ENCODE peak calls at places on chromosome X, in seven cellular contexts. E is tibial nerve, V is right atrium auricular region, J is GM23248, Y is colonic mucosa, R is HepG2, A is mesenchymal stem cell. D is an unnamed sample.

GRCh38 chrX:45750639-45751038 is 550.0 kb upstream of the DIPK2B start:
- DNase-seq in E (no peak), V (no peak), J (peak), Y (no peak), R (no peak), A (peak), D (peak)

GRCh38 chrX:125810856-125811255 is 355.2 kb downstream of the DCAF12L2 start:
- DNase-seq in E (no peak), V (no peak), J (no peak), Y (no peak), R (no peak), A (no peak), D (no peak)

GRCh38 chrX:10929747-10930146 is 181.4 kb upstream of the HCCS start:
- DNase-seq in E (no peak), V (no peak), J (no peak), Y (no peak), R (no peak), A (no peak), D (no peak)

GRCh38 chrX:108310511-108310910 is 127.7 kb downstream of the COL4A6 start:
- DNase-seq in E (no peak), V (no peak), J (no peak), Y (no peak), R (no peak), A (peak), D (no peak)

GRCh38 chrX:25206761-25207160 is 191.0 kb upstream of the ARX start:
- DNase-seq in E (no peak), V (no peak), J (peak), Y (no peak), R (no peak), A (no peak), D (no peak)

GRCh38 chrX:2490634-2491033 is 10.1 kb downstream of the DHRSX start:
- DNase-seq in E (no peak), V (no peak), J (no peak), Y (no peak), R (no peak), A (no peak), D (no peak)

GRCh38 chrX:113699939-113700338 is 859.3 kb upstream of the AMOT start:
- DNase-seq in E (no peak), V (no peak), J (no peak), Y (no peak), R (no peak), A (no peak), D (no peak)

GRCh38 chrX:57929373-57929772 is 19.1 kb upstream of the ZXDA start:
- DNase-seq in E (no peak), V (no peak), J (peak), Y (no peak), R (peak), A (peak), D (peak)

GRCh38 chrX:47264507-47265173 is 31.8 kb downstream of the USP11 start:
- DNase-seq in E (no peak), V (no peak), J (peak), Y (no peak), R (peak), A (peak), D (peak)

GRCh38 chrX:96182366-96182765 is 502.3 kb upstream of the DIAPH2 start:
- DNase-seq in E (no peak), V (no peak), J (peak), Y (peak), R (peak), A (peak), D (peak)

GRCh38 chrX:19682712-19683331 is 167.5 kb upstream of the MAP3K15 start:
- DNase-seq in E (peak), V (peak), J (peak), Y (peak), R (no peak), A (peak), D (peak)

GRCh38 chrX:73817381-73818199 is 254.6 kb downstream of the CHIC1 start:
- DNase-seq in E (no peak), V (no peak), J (peak), Y (no peak), R (no peak), A (no peak), D (no peak)

GRCh38 chrX:113124693-113125092 is 284.1 kb upstream of the AMOT start:
- DNase-seq in E (no peak), V (no peak), J (no peak), Y (no peak), R (no peak), A (no peak), D (no peak)

GRCh38 chrX:106159861-106160282 is 8.2 kb upstream of the PWWP3B start:
- DNase-seq in E (no peak), V (no peak), J (no peak), Y (no peak), R (no peak), A (no peak), D (no peak)

GRCh38 chrX:29044802-29045201 is 457.6 kb downstream of the IL1RAPL1 start:
- DNase-seq in E (no peak), V (no peak), J (no peak), Y (no peak), R (no peak), A (peak), D (peak)

GRCh38 chrX:23844502-23845138 is 61.6 kb downstream of the SAT1 start:
- DNase-seq in E (peak), V (no peak), J (peak), Y (peak), R (peak), A (peak), D (peak)

GRCh38 chrX:48917139-48917980 is 1.5 kb downstream of the PIM2 start:
- DNase-seq in E (peak), V (peak), J (peak), Y (peak), R (peak), A (peak), D (peak)

GRCh38 chrX:30951003-30951402 is 61.9 kb upstream of the TAB3 start:
- DNase-seq in E (no peak), V (no peak), J (no peak), Y (no peak), R (no peak), A (no peak), D (no peak)

GRCh38 chrX:97060019-97060418 is 176.3 kb downstream of the RPA4 start:
- DNase-seq in E (no peak), V (no peak), J (no peak), Y (no peak), R (no peak), A (no peak), D (no peak)

GRCh38 chrX:42732506-42732905 is 45.5 kb downstream of the PPP1R2C start:
- DNase-seq in E (no peak), V (no peak), J (no peak), Y (no peak), R (no peak), A (no peak), D (peak)

GRCh38 chrX:72392816-72393800 is 87.4 kb upstream of the CITED1 start:
- DNase-seq in E (no peak), V (no peak), J (no peak), Y (no peak), R (no peak), A (no peak), D (no peak)

GRCh38 chrX:154751669-154752271 is 893 bp upstream of the GAB3 start:
- DNase-seq in E (no peak), V (no peak), J (no peak), Y (no peak), R (no peak), A (no peak), D (no peak)

GRCh38 chrX:54950730-54951375 is 30.2 kb downstream of the TRO start:
- DNase-seq in E (no peak), V (no peak), J (no peak), Y (no peak), R (no peak), A (no peak), D (no peak)

GRCh38 chrX:54944816-54945215 is 24.2 kb downstream of the TRO start:
- DNase-seq in E (no peak), V (no peak), J (no peak), Y (no peak), R (no peak), A (no peak), D (no peak)

DNA sequence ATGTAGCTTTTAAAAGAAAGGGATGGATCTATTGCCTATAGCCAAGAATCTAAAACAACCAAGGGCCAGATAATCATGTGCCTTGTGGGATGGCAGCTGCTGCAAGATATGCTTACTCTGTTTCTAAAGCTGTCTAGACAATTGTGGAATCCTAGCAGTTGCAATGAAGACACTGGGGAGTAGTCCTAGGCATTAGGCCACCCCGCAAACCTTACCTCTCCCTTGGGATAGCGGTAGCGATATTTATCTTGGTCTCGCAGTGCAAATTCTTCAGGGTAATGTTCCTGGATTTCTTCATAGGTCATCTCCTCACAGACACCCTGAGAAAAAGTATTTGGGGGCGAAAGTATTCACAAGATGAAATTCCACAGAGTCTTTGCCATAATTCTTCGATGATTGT is 24.6 kb downstream of the TRO start:
- DNase-seq in E (no peak), V (no peak), J (no peak), Y (no peak), R (no peak), A (no peak), D (peak)
- H3K4me3 ChIP-seq in E (no peak), V (no peak), J (no peak), Y (no peak), R (no peak), A (no peak), D (no peak)

GRCh38 chrX:78125148-78125547 is 14.3 kb downstream of the TAF9B start:
- DNase-seq in E (no peak), V (no peak), J (no peak), Y (no peak), R (no peak), A (no peak), D (no peak)
- H3K4me3 ChIP-seq in E (no peak), V (no peak), J (no peak), Y (no peak), R (no peak), A (no peak), D (no peak)

GRCh38 chrX:22575161-22575845 is 302.6 kb downstream of the CBLL2 start:
- DNase-seq in E (no peak), V (no peak), J (peak), Y (no peak), R (no peak), A (no peak), D (no peak)
- H3K4me3 ChIP-seq in E (no peak), V (no peak), J (no peak), Y (no peak), R (no peak), A (no peak), D (no peak)

GRCh38 chrX:152656087-152656486 is 18.4 kb downstream of the GABRQ start:
- DNase-seq in E (no peak), V (no peak), J (no peak), Y (no peak), R (no peak), A (no peak), D (no peak)
- H3K4me3 ChIP-seq in E (no peak), V (no peak), J (no peak), Y (no peak), R (no peak), A (no peak), D (no peak)

DNA sequence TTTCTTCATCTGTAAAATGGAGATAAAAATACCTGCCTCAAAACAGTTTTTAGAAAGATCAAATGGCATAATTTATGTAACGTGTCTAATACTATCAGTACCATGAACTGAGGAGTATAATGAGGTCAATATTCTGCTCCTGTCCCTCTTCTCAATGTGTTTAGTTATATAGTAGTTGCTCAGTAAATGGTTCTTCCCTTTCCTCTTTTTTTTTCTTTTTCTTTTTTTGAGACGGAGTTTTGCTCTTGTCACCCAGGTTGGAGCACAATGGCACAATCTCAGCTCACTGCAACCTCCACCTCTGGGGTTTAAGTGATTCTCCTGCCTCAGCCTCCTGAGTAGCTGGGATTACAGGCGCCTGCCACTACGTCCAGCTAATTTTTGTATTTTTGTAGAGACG is 1.3 kb downstream of the YIPF6 start:
- DNase-seq in E (no peak), V (no peak), J (no peak), Y (no peak), R (no peak), A (no peak), D (no peak)
- H3K4me3 ChIP-seq in E (no peak), V (peak), J (peak), Y (no peak), R (peak), A (no peak), D (no peak)

GRCh38 chrX:3712080-3712869 is 1.2 kb downstream of the PRKX start:
- DNase-seq in E (peak), V (no peak), J (peak), Y (peak), R (no peak), A (peak), D (peak)
- H3K4me3 ChIP-seq in E (peak), V (peak), J (peak), Y (peak), R (no peak), A (peak), D (peak)

GRCh38 chrX:139692908-139693307 is 15.1 kb downstream of the MCF2 start:
- DNase-seq in E (no peak), V (no peak), J (peak), Y (no peak), R (no peak), A (no peak), D (no peak)

GRCh38 chrX:139692506-139692849 is 15.5 kb downstream of the MCF2 start:
- DNase-seq in E (no peak), V (no peak), J (peak), Y (no peak), R (no peak), A (no peak), D (no peak)

GRCh38 chrX:139691493-139691842 is 16.5 kb downstream of the MCF2 start:
- DNase-seq in E (no peak), V (no peak), J (peak), Y (no peak), R (no peak), A (no peak), D (peak)

DNA sequence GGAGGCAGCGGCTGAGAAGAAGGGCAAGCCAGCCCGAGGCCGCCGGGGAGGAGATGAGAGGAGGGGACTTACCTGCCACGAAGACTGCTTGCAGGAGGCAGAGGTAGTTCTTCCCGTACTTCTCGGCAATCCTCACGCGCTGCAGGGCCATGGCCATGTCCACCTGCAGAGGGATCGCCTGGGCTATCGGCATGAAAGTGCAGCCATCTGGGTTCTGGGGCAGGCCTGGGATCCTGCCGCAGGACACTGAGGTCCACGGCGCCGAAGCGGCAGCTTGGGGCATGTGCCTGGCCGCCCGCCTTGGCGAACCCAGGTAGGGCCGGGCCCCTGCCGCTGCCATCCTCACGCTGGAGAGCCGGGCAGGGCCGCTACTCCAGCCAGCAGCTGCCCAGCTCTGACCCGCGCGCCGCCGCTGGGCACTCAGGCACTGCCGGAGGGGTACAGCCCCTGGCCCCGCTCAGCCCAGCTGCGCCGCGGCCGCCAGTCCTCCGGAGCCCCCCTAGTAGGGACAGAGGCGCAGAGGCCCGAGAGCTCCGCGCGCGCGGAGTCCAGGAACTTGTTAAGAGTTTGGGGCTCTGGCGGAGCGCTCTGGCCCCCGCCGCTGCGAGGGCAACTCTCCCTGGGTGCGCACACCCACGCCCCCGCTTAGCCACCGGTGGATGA is 16.0 kb downstream of the MCF2 start:
- DNase-seq in E (no peak), V (no peak), J (peak), Y (no peak), R (no peak), A (no peak), D (no peak)
- H3K4me3 ChIP-seq in E (peak), V (peak), J (peak), Y (no peak), R (no peak), A (peak), D (peak)

D was measured in choroid plexus epithelial cell.